ENCODE peak calls at places on chromosomes 1 and 21, in five cellular contexts. One of them, this sample, is unnamed.

GRCh38 chr1:7121622-7121988 is 336.4 kb downstream of the CAMTA1 start:
- DNase-seq in sigmoid colon: peak
- DNase-seq in A549: no peak
- DNase-seq in suprapubic skin: no peak
- DNase-seq in HepG2: no peak
- DNase-seq in this sample: peak

GRCh38 chr1:2360588-2361364 is 30.6 kb downstream of the MORN1 start:
- DNase-seq in suprapubic skin: no peak
- DNase-seq in HepG2: no peak
- DNase-seq in sigmoid colon: peak
- DNase-seq in A549: no peak
- DNase-seq in this sample: no peak

GRCh38 chr1:175195281-175195680 is 2.7 kb upstream of the KIAA0040 start:
- DNase-seq in HepG2: no peak
- DNase-seq in A549: no peak
- DNase-seq in sigmoid colon: no peak
- DNase-seq in suprapubic skin: no peak
- DNase-seq in this sample: no peak

GRCh38 chr1:2274231-2274967 is 46.3 kb downstream of the SKI start:
- DNase-seq in HepG2: no peak
- DNase-seq in sigmoid colon: no peak
- DNase-seq in A549: no peak
- DNase-seq in suprapubic skin: no peak
- DNase-seq in this sample: no peak

GRCh38 chr1:53110370-53111072 is 31.9 kb downstream of the SLC1A7 start:
- DNase-seq in suprapubic skin: no peak
- DNase-seq in A549: no peak
- DNase-seq in HepG2: no peak
- DNase-seq in sigmoid colon: no peak
- DNase-seq in this sample: no peak

GRCh38 chr1:239833709-239834108 is 258.0 kb upstream of the FMN2 start:
- DNase-seq in suprapubic skin: no peak
- DNase-seq in HepG2: no peak
- DNase-seq in sigmoid colon: no peak
- DNase-seq in A549: no peak
- DNase-seq in this sample: no peak

GRCh38 chr21:36825683-36826082 is 126.8 kb downstream of the SIM2 start:
- DNase-seq in HepG2: no peak
- DNase-seq in sigmoid colon: no peak
- DNase-seq in suprapubic skin: no peak
- DNase-seq in A549: no peak
- DNase-seq in this sample: no peak

GRCh38 chr1:246971322-246971721 is 36.5 kb downstream of the ZNF695 start:
- DNase-seq in suprapubic skin: no peak
- DNase-seq in A549: no peak
- DNase-seq in HepG2: peak
- DNase-seq in sigmoid colon: no peak
- DNase-seq in this sample: peak

GRCh38 chr1:169595764-169596711 is 9.8 kb upstream of the F5 start:
- DNase-seq in A549: no peak
- DNase-seq in sigmoid colon: no peak
- DNase-seq in suprapubic skin: no peak
- DNase-seq in HepG2: peak
- DNase-seq in this sample: no peak

GRCh38 chr1:27940297-27940696 is 5.5 kb downstream of the SMPDL3B start:
- DNase-seq in sigmoid colon: no peak
- DNase-seq in A549: peak
- DNase-seq in HepG2: peak
- DNase-seq in suprapubic skin: no peak
- DNase-seq in this sample: peak

GRCh38 chr21:43597052-43597451 is 62.2 kb downstream of the HSF2BP start:
- DNase-seq in suprapubic skin: no peak
- DNase-seq in HepG2: peak
- DNase-seq in A549: no peak
- DNase-seq in sigmoid colon: no peak
- DNase-seq in this sample: no peak

GRCh38 chr1:114670083-114671010 is 498 bp upstream of the DENND2C start:
- DNase-seq in suprapubic skin: peak
- DNase-seq in A549: peak
- DNase-seq in sigmoid colon: peak
- DNase-seq in HepG2: peak
- DNase-seq in this sample: peak

GRCh38 chr1:188043536-188044245 is 1214.9 kb downstream of the PLA2G4A start:
- DNase-seq in sigmoid colon: no peak
- DNase-seq in suprapubic skin: no peak
- DNase-seq in A549: no peak
- DNase-seq in HepG2: no peak
- DNase-seq in this sample: no peak

GRCh38 chr1:92409946-92410345 is 76.8 kb downstream of the GFI1 start:
- DNase-seq in sigmoid colon: no peak
- DNase-seq in suprapubic skin: no peak
- DNase-seq in A549: no peak
- DNase-seq in HepG2: no peak
- DNase-seq in this sample: no peak

GRCh38 chr1:2515763-2516080 is 10.7 kb downstream of the PANK4 start:
- DNase-seq in suprapubic skin: no peak
- DNase-seq in A549: no peak
- DNase-seq in HepG2: no peak
- DNase-seq in sigmoid colon: no peak
- DNase-seq in this sample: no peak

GRCh38 chr1:68725353-68725752 is 228.5 kb upstream of the DEPDC1 start:
- DNase-seq in A549: no peak
- DNase-seq in sigmoid colon: peak
- DNase-seq in suprapubic skin: no peak
- DNase-seq in HepG2: no peak
- DNase-seq in this sample: peak

GRCh38 chr1:54806931-54807611 is 5.9 kb upstream of the TTC22 start:
- DNase-seq in sigmoid colon: no peak
- DNase-seq in A549: no peak
- DNase-seq in HepG2: no peak
- DNase-seq in suprapubic skin: peak
- DNase-seq in this sample: peak

GRCh38 chr1:14698206-14698605 is 99.7 kb downstream of the KAZN start:
- DNase-seq in A549: no peak
- DNase-seq in HepG2: no peak
- DNase-seq in sigmoid colon: no peak
- DNase-seq in suprapubic skin: no peak
- DNase-seq in this sample: no peak

GRCh38 chr1:46405204-46405555 is 11.1 kb downstream of the FAAH start:
- DNase-seq in sigmoid colon: no peak
- DNase-seq in A549: no peak
- DNase-seq in suprapubic skin: no peak
- DNase-seq in HepG2: no peak
- DNase-seq in this sample: no peak

GRCh38 chr1:175154595-175155472 is 37.7 kb downstream of the KIAA0040 start:
- DNase-seq in A549: peak
- DNase-seq in HepG2: peak
- DNase-seq in sigmoid colon: peak
- DNase-seq in suprapubic skin: no peak
- DNase-seq in this sample: peak

GRCh38 chr1:980602-981395 is 1.1 kb downstream of the PERM1 start:
- DNase-seq in sigmoid colon: no peak
- DNase-seq in suprapubic skin: no peak
- DNase-seq in A549: no peak
- DNase-seq in HepG2: no peak
- DNase-seq in this sample: no peak

GRCh38 chr1:44780583-44781121 is 5.3 kb downstream of the RPS8 start:
- DNase-seq in sigmoid colon: no peak
- DNase-seq in A549: no peak
- DNase-seq in suprapubic skin: no peak
- DNase-seq in HepG2: no peak
- DNase-seq in this sample: no peak

GRCh38 chr21:42439284-42440186 is 35.8 kb downstream of the UBASH3A start:
- DNase-seq in suprapubic skin: no peak
- DNase-seq in sigmoid colon: no peak
- DNase-seq in HepG2: no peak
- DNase-seq in A549: no peak
- DNase-seq in this sample: peak

GRCh38 chr1:219660666-219661463 is 48.0 kb upstream of the ZC3H11B start:
- DNase-seq in HepG2: no peak
- DNase-seq in A549: peak
- DNase-seq in sigmoid colon: peak
- DNase-seq in suprapubic skin: peak
- DNase-seq in this sample: peak
- H3K4me3 ChIP-seq in HepG2: no peak
- H3K4me3 ChIP-seq in A549: no peak
- H3K4me3 ChIP-seq in sigmoid colon: peak
- H3K4me3 ChIP-seq in suprapubic skin: peak
- H3K4me3 ChIP-seq in this sample: peak

DNA sequence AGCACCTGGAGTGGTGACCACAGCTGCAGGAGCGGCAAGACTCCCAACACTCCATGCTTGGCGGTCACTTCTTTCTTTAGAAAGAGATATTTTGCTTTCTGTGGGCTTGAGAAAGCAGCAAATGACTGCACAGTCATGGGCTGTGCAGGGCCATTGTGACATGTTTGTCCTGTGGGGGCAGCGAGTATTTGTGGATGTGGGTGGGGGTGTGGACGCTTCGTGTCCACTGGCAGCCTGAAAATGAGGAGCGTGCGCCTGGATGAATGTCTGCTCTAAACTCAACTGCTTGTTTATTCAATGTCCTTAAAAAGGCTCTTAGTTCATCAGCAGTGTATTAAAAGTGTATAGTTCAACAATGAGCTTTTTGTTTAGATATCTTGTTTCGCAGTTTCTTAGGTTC is 68.1 kb downstream of the TLR5 start:
- DNase-seq in A549: no peak
- DNase-seq in HepG2: no peak
- DNase-seq in suprapubic skin: no peak
- DNase-seq in sigmoid colon: no peak
- DNase-seq in this sample: no peak
- TF ChIP-seq EP300 in A549: no peak
- TF ChIP-seq EP300 in HepG2: no peak
- TF ChIP-seq EP300 in suprapubic skin: no peak
- TF ChIP-seq EP300 in sigmoid colon: no peak
- TF ChIP-seq EP300 in this sample: no peak

GRCh38 chr21:46153259-46154154 is 1.9 kb downstream of the FTCD start:
- DNase-seq in suprapubic skin: peak
- DNase-seq in A549: peak
- DNase-seq in sigmoid colon: peak
- DNase-seq in HepG2: peak
- DNase-seq in this sample: peak
- H3K4me3 ChIP-seq in suprapubic skin: no peak
- H3K4me3 ChIP-seq in A549: no peak
- H3K4me3 ChIP-seq in sigmoid colon: peak
- H3K4me3 ChIP-seq in HepG2: peak
- H3K4me3 ChIP-seq in this sample: no peak

GRCh38 chr1:5819391-5820025 is 172.7 kb downstream of the NPHP4 start:
- DNase-seq in sigmoid colon: no peak
- DNase-seq in HepG2: no peak
- DNase-seq in A549: no peak
- DNase-seq in suprapubic skin: no peak
- DNase-seq in this sample: no peak

GRCh38 chr1:5820026-5820421 is 172.2 kb downstream of the NPHP4 start:
- DNase-seq in A549: no peak
- DNase-seq in sigmoid colon: no peak
- DNase-seq in HepG2: no peak
- DNase-seq in suprapubic skin: no peak
- DNase-seq in this sample: no peak

GRCh38 chr1:5815716-5816115 is 176.5 kb downstream of the NPHP4 start:
- DNase-seq in HepG2: no peak
- DNase-seq in suprapubic skin: no peak
- DNase-seq in A549: no peak
- DNase-seq in sigmoid colon: no peak
- DNase-seq in this sample: no peak

GRCh38 chr1:5821496-5822176 is 170.6 kb downstream of the NPHP4 start:
- DNase-seq in A549: no peak
- DNase-seq in suprapubic skin: no peak
- DNase-seq in HepG2: no peak
- DNase-seq in sigmoid colon: no peak
- DNase-seq in this sample: no peak

GRCh38 chr1:5818755-5819154 is 173.5 kb downstream of the NPHP4 start:
- DNase-seq in suprapubic skin: no peak
- DNase-seq in sigmoid colon: no peak
- DNase-seq in A549: no peak
- DNase-seq in HepG2: no peak
- DNase-seq in this sample: no peak
- TF ChIP-seq EP300 in suprapubic skin: no peak
- TF ChIP-seq EP300 in sigmoid colon: no peak
- TF ChIP-seq EP300 in A549: no peak
- TF ChIP-seq EP300 in HepG2: no peak
- TF ChIP-seq EP300 in this sample: no peak

DNA sequence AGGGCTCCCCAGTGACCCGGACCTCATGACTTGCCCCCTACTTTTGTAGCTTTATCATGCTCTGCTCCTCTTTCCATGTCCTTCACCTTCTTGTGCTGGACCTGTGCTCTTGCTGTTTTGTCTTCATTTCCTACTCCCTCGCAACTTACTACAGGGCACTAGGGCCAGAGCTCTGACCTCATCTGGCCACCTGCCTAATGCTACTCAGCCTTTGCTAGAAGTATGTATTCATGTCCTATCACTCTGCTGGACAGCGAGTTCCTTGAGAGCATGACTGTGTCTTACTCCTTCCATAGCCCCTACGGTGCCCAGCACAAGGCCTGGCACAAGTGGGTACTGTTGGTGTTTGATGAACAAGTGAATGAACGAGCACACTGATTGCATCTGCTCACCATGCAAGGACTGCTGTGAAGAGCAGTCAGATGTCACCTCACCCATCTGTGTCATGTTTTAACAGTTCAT is 1.9 kb downstream of the MTFR1L start:
- DNase-seq in suprapubic skin: no peak
- DNase-seq in HepG2: no peak
- DNase-seq in sigmoid colon: no peak
- DNase-seq in A549: no peak
- DNase-seq in this sample: no peak
- H3K4me3 ChIP-seq in suprapubic skin: peak
- H3K4me3 ChIP-seq in HepG2: peak
- H3K4me3 ChIP-seq in sigmoid colon: peak
- H3K4me3 ChIP-seq in A549: no peak
- H3K4me3 ChIP-seq in this sample: peak

GRCh38 chr1:225447649-225448048 is 19.8 kb upstream of the LBR start:
- DNase-seq in sigmoid colon: peak
- DNase-seq in A549: no peak
- DNase-seq in suprapubic skin: peak
- DNase-seq in HepG2: no peak
- DNase-seq in this sample: peak
- TF ChIP-seq EP300 in sigmoid colon: peak
- TF ChIP-seq EP300 in A549: no peak
- TF ChIP-seq EP300 in suprapubic skin: no peak
- TF ChIP-seq EP300 in HepG2: no peak
- TF ChIP-seq EP300 in this sample: peak